ENCODE peak calls at places on chromosomes 11 and 22, in eight cellular contexts. One of them, this sample, is unnamed. For H3K9me3 and H3K4me1, the result is how much of the 10 kb centered on the place peaks cover.

GRCh38 chr11:129992161-129992944 is 10.3 kb downstream of the PRDM10 start:
- DNase-seq in cardiac muscle cell: peak
- DNase-seq in colonic mucosa: peak
- DNase-seq in RWPE2: no peak
- DNase-seq in uterus: peak
- DNase-seq in neural progenitor cell: peak
- DNase-seq in adrenal gland: peak
- DNase-seq in ovary: no peak
- DNase-seq in this sample: no peak

GRCh38 chr11:36564376-36565032 is 3.3 kb upstream of the RAG1 start:
- DNase-seq in cardiac muscle cell: peak
- DNase-seq in colonic mucosa: peak
- DNase-seq in RWPE2: no peak
- DNase-seq in uterus: peak
- DNase-seq in neural progenitor cell: peak
- DNase-seq in adrenal gland: peak
- DNase-seq in ovary: peak
- DNase-seq in this sample: peak

GRCh38 chr11:68948496-68948895 is 32.3 kb downstream of the MRGPRD start:
- DNase-seq in cardiac muscle cell: no peak
- DNase-seq in colonic mucosa: no peak
- DNase-seq in RWPE2: no peak
- DNase-seq in uterus: no peak
- DNase-seq in neural progenitor cell: no peak
- DNase-seq in adrenal gland: no peak
- DNase-seq in ovary: no peak
- DNase-seq in this sample: no peak

GRCh38 chr11:1083621-1084551 is 9.2 kb downstream of the MUC2 start:
- DNase-seq in cardiac muscle cell: no peak
- DNase-seq in colonic mucosa: no peak
- DNase-seq in RWPE2: peak
- DNase-seq in uterus: no peak
- DNase-seq in neural progenitor cell: no peak
- DNase-seq in adrenal gland: peak
- DNase-seq in ovary: peak
- DNase-seq in this sample: peak

GRCh38 chr22:28230682-28231081 is 311.6 kb upstream of the PITPNB start:
- DNase-seq in cardiac muscle cell: peak
- DNase-seq in colonic mucosa: no peak
- DNase-seq in RWPE2: no peak
- DNase-seq in uterus: no peak
- DNase-seq in neural progenitor cell: no peak
- DNase-seq in adrenal gland: no peak
- DNase-seq in ovary: no peak
- DNase-seq in this sample: no peak

GRCh38 chr11:16184588-16184987 is 171.8 kb downstream of the SOX6 start:
- DNase-seq in cardiac muscle cell: peak
- DNase-seq in colonic mucosa: peak
- DNase-seq in RWPE2: no peak
- DNase-seq in uterus: no peak
- DNase-seq in neural progenitor cell: no peak
- DNase-seq in adrenal gland: peak
- DNase-seq in ovary: no peak
- DNase-seq in this sample: no peak

GRCh38 chr11:118705111-118705741 is 25.8 kb upstream of the TREH start:
- DNase-seq in cardiac muscle cell: no peak
- DNase-seq in colonic mucosa: no peak
- DNase-seq in RWPE2: no peak
- DNase-seq in uterus: no peak
- DNase-seq in neural progenitor cell: peak
- DNase-seq in adrenal gland: no peak
- DNase-seq in ovary: no peak
- DNase-seq in this sample: no peak

GRCh38 chr11:33646629-33647028 is 54.0 kb downstream of the C11orf91 start:
- DNase-seq in cardiac muscle cell: no peak
- DNase-seq in colonic mucosa: no peak
- DNase-seq in RWPE2: no peak
- DNase-seq in uterus: no peak
- DNase-seq in neural progenitor cell: no peak
- DNase-seq in adrenal gland: no peak
- DNase-seq in ovary: no peak
- DNase-seq in this sample: no peak

GRCh38 chr11:120632579-120632978 is 121.0 kb downstream of the GRIK4 start:
- DNase-seq in cardiac muscle cell: no peak
- DNase-seq in colonic mucosa: no peak
- DNase-seq in RWPE2: no peak
- DNase-seq in uterus: no peak
- DNase-seq in neural progenitor cell: no peak
- DNase-seq in adrenal gland: no peak
- DNase-seq in ovary: no peak
- DNase-seq in this sample: no peak

GRCh38 chr22:35314161-35314942 is 14.7 kb downstream of the TOM1 start:
- DNase-seq in cardiac muscle cell: no peak
- DNase-seq in colonic mucosa: peak
- DNase-seq in RWPE2: no peak
- DNase-seq in uterus: peak
- DNase-seq in neural progenitor cell: no peak
- DNase-seq in adrenal gland: no peak
- DNase-seq in ovary: peak
- DNase-seq in this sample: no peak

GRCh38 chr11:63918576-63919171 is 1.7 kb upstream of the RCOR2 start:
- DNase-seq in cardiac muscle cell: peak
- DNase-seq in colonic mucosa: peak
- DNase-seq in RWPE2: no peak
- DNase-seq in uterus: no peak
- DNase-seq in neural progenitor cell: peak
- DNase-seq in adrenal gland: no peak
- DNase-seq in ovary: no peak
- DNase-seq in this sample: no peak

GRCh38 chr11:17734418-17734911 is at the start of gene KCNC1:
- DNase-seq in cardiac muscle cell: peak
- DNase-seq in colonic mucosa: no peak
- DNase-seq in RWPE2: no peak
- DNase-seq in uterus: no peak
- DNase-seq in neural progenitor cell: peak
- DNase-seq in adrenal gland: peak
- DNase-seq in ovary: peak
- DNase-seq in this sample: peak

GRCh38 chr22:23970201-23970641 is 3.5 kb downstream of the DDTL start:
- DNase-seq in cardiac muscle cell: no peak
- DNase-seq in colonic mucosa: no peak
- DNase-seq in RWPE2: no peak
- DNase-seq in uterus: no peak
- DNase-seq in neural progenitor cell: no peak
- DNase-seq in adrenal gland: no peak
- DNase-seq in ovary: no peak
- DNase-seq in this sample: no peak

GRCh38 chr22:23305321-23305910 is 125.1 kb downstream of the BCR start:
- DNase-seq in cardiac muscle cell: peak
- DNase-seq in colonic mucosa: no peak
- DNase-seq in RWPE2: peak
- DNase-seq in uterus: peak
- DNase-seq in neural progenitor cell: no peak
- DNase-seq in adrenal gland: peak
- DNase-seq in ovary: no peak
- DNase-seq in this sample: peak

GRCh38 chr11:69437001-69437875 is 44.2 kb upstream of the LINC01488 start:
- DNase-seq in cardiac muscle cell: no peak
- DNase-seq in colonic mucosa: no peak
- DNase-seq in RWPE2: peak
- DNase-seq in uterus: no peak
- DNase-seq in neural progenitor cell: peak
- DNase-seq in adrenal gland: no peak
- DNase-seq in ovary: no peak
- DNase-seq in this sample: no peak

GRCh38 chr11:69943066-69943465 is 123.8 kb upstream of the FGF3 start:
- DNase-seq in cardiac muscle cell: no peak
- DNase-seq in colonic mucosa: no peak
- DNase-seq in RWPE2: peak
- DNase-seq in uterus: no peak
- DNase-seq in neural progenitor cell: no peak
- DNase-seq in adrenal gland: no peak
- DNase-seq in ovary: no peak
- DNase-seq in this sample: no peak

GRCh38 chr22:24751518-24751917 is 23.0 kb downstream of the PIWIL3 start:
- DNase-seq in cardiac muscle cell: no peak
- DNase-seq in colonic mucosa: no peak
- DNase-seq in RWPE2: no peak
- DNase-seq in uterus: no peak
- DNase-seq in neural progenitor cell: no peak
- DNase-seq in adrenal gland: no peak
- DNase-seq in ovary: no peak
- DNase-seq in this sample: no peak

GRCh38 chr11:80816966-80817365 is 1376.1 kb upstream of the TENM4 start:
- DNase-seq in cardiac muscle cell: no peak
- DNase-seq in colonic mucosa: no peak
- DNase-seq in RWPE2: no peak
- DNase-seq in uterus: no peak
- DNase-seq in neural progenitor cell: peak
- DNase-seq in adrenal gland: no peak
- DNase-seq in ovary: no peak
- DNase-seq in this sample: no peak

GRCh38 chr11:24635588-24636290 is 138.9 kb downstream of the LUZP2 start:
- DNase-seq in cardiac muscle cell: no peak
- DNase-seq in colonic mucosa: no peak
- DNase-seq in RWPE2: no peak
- DNase-seq in uterus: no peak
- DNase-seq in neural progenitor cell: no peak
- DNase-seq in adrenal gland: no peak
- DNase-seq in ovary: no peak
- DNase-seq in this sample: no peak

GRCh38 chr22:33130473-33130872 is 72.3 kb upstream of the SYN3 start:
- DNase-seq in cardiac muscle cell: no peak
- DNase-seq in colonic mucosa: no peak
- DNase-seq in RWPE2: no peak
- DNase-seq in uterus: no peak
- DNase-seq in neural progenitor cell: no peak
- DNase-seq in adrenal gland: no peak
- DNase-seq in ovary: no peak
- DNase-seq in this sample: no peak
- TF ChIP-seq CTCF in cardiac muscle cell: no peak
- TF ChIP-seq CTCF in colonic mucosa: no peak
- TF ChIP-seq CTCF in RWPE2: no peak
- TF ChIP-seq CTCF in uterus: no peak
- TF ChIP-seq CTCF in neural progenitor cell: no peak
- TF ChIP-seq CTCF in adrenal gland: no peak
- TF ChIP-seq CTCF in ovary: no peak
- TF ChIP-seq CTCF in this sample: no peak

DNA sequence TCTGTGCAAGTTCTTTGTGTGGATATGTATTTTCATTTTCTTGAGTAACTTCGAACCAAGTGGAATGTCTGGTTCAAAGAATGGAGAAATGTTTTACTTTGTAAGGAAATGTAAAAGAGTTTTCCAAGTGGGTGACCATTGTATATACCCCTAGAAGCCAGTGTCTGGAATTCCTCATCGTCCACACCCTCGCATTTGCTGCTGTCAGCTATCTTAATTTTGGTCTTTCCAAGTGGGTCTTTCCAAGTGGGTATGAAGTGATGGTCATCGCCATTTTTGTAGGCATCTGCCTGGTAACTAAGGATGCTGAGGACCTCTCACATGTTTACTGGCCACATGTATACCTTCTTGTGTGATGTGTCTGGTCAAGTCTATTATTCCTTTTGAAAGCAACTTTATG is 547.5 kb downstream of the TBC1D22A start:
- DNase-seq in cardiac muscle cell: no peak
- DNase-seq in colonic mucosa: no peak
- DNase-seq in RWPE2: no peak
- DNase-seq in uterus: no peak
- DNase-seq in neural progenitor cell: no peak
- DNase-seq in adrenal gland: no peak
- DNase-seq in ovary: no peak
- DNase-seq in this sample: no peak
- H3K9me3 ChIP-seq in cardiac muscle cell: under half
- H3K9me3 ChIP-seq in colonic mucosa: under half
- H3K9me3 ChIP-seq in RWPE2: under half
- H3K9me3 ChIP-seq in uterus: under half
- H3K9me3 ChIP-seq in neural progenitor cell: under half
- H3K9me3 ChIP-seq in adrenal gland: under half
- H3K9me3 ChIP-seq in ovary: under half
- H3K9me3 ChIP-seq in this sample: under half

GRCh38 chr22:38317237-38317994 is at the start of gene CSNK1E:
- DNase-seq in cardiac muscle cell: peak
- DNase-seq in colonic mucosa: peak
- DNase-seq in RWPE2: no peak
- DNase-seq in uterus: peak
- DNase-seq in neural progenitor cell: peak
- DNase-seq in adrenal gland: peak
- DNase-seq in ovary: peak
- DNase-seq in this sample: peak

GRCh38 chr22:38314992-38315800 is 2.0 kb downstream of the CSNK1E start:
- DNase-seq in cardiac muscle cell: peak
- DNase-seq in colonic mucosa: no peak
- DNase-seq in RWPE2: no peak
- DNase-seq in uterus: no peak
- DNase-seq in neural progenitor cell: peak
- DNase-seq in adrenal gland: no peak
- DNase-seq in ovary: peak
- DNase-seq in this sample: no peak

GRCh38 chr22:38314140-38314991 is 2.9 kb downstream of the CSNK1E start:
- DNase-seq in cardiac muscle cell: peak
- DNase-seq in colonic mucosa: no peak
- DNase-seq in RWPE2: no peak
- DNase-seq in uterus: no peak
- DNase-seq in neural progenitor cell: peak
- DNase-seq in adrenal gland: no peak
- DNase-seq in ovary: peak
- DNase-seq in this sample: peak

GRCh38 chr22:38316340-38317236 is 645 bp downstream of the CSNK1E start:
- DNase-seq in cardiac muscle cell: peak
- DNase-seq in colonic mucosa: peak
- DNase-seq in RWPE2: no peak
- DNase-seq in uterus: peak
- DNase-seq in neural progenitor cell: peak
- DNase-seq in adrenal gland: peak
- DNase-seq in ovary: peak
- DNase-seq in this sample: peak

GRCh38 chr22:38315801-38316339 is 1.4 kb downstream of the CSNK1E start:
- DNase-seq in cardiac muscle cell: peak
- DNase-seq in colonic mucosa: no peak
- DNase-seq in RWPE2: no peak
- DNase-seq in uterus: no peak
- DNase-seq in neural progenitor cell: no peak
- DNase-seq in adrenal gland: no peak
- DNase-seq in ovary: peak
- DNase-seq in this sample: no peak
- H3K4me1 ChIP-seq in cardiac muscle cell: under half
- H3K4me1 ChIP-seq in colonic mucosa: under half
- H3K4me1 ChIP-seq in RWPE2: under half
- H3K4me1 ChIP-seq in uterus: under half
- H3K4me1 ChIP-seq in neural progenitor cell: under half
- H3K4me1 ChIP-seq in adrenal gland: half or more
- H3K4me1 ChIP-seq in ovary: under half
- H3K4me1 ChIP-seq in this sample: half or more

DNA sequence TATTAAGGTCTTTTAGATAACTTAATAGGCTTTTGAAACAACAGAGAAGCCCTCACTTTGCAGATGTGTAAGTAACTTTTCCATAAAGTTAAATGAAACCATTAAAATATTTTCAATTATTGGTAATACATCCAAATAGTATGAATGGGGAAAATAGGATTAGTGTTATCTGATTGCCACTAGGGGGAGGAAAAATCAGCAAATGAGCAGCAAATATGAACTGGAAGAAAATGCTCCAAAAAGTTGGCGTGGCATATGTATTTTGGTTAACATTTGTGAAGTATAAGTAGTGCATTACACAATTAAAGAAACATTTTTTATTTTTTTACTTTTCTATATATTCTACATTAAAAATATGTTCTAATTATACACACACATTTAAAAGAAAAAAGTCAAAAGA is 259.8 kb upstream of the ANO5 start:
- DNase-seq in cardiac muscle cell: no peak
- DNase-seq in colonic mucosa: no peak
- DNase-seq in RWPE2: no peak
- DNase-seq in uterus: no peak
- DNase-seq in neural progenitor cell: no peak
- DNase-seq in adrenal gland: no peak
- DNase-seq in ovary: no peak
- DNase-seq in this sample: no peak
- TF ChIP-seq CTCF in cardiac muscle cell: no peak
- TF ChIP-seq CTCF in colonic mucosa: no peak
- TF ChIP-seq CTCF in RWPE2: peak
- TF ChIP-seq CTCF in uterus: no peak
- TF ChIP-seq CTCF in neural progenitor cell: peak
- TF ChIP-seq CTCF in adrenal gland: peak
- TF ChIP-seq CTCF in ovary: no peak
- TF ChIP-seq CTCF in this sample: peak